ENCODE peak calls at places on chromosomes 5 and 9, in eight cellular contexts. D is CD8-positive, alpha-beta T cell; A is adrenal gland; W is pancreas; F is left ventricle myocardium inferior; Y is right lobe of liver; O is CD8-positive, alpha-beta memory T cell; E is tibial artery. L is an unnamed sample. For H3K4me1 and H3K9me3, the result is how much of the 10 kb centered on the place peaks cover.

GRCh38 chr9:81414836-81415235 is 274.5 kb downstream of the TLE1 start:
- DNase-seq in D (no peak), A (no peak), W (no peak), F (no peak), Y (no peak), O (no peak), E (no peak), L (no peak)

GRCh38 chr9:1460143-1460769 is 410.1 kb downstream of the DMRT2 start:
- DNase-seq in D (no peak), A (no peak), W (no peak), F (no peak), Y (no peak), O (no peak), E (no peak), L (no peak)

GRCh38 chr5:124436294-124436693 is 310.1 kb downstream of the ZNF608 start:
- DNase-seq in D (no peak), A (no peak), W (no peak), F (no peak), Y (no peak), O (no peak), E (no peak), L (no peak)

GRCh38 chr5:168030911-168031310 is 260.5 kb upstream of the WWC1 start:
- DNase-seq in D (no peak), A (no peak), W (no peak), F (no peak), Y (no peak), O (no peak), E (no peak), L (no peak)

GRCh38 chr9:101480386-101480785 is 44.8 kb upstream of the ALDOB start:
- DNase-seq in D (no peak), A (no peak), W (no peak), F (no peak), Y (no peak), O (no peak), E (no peak), L (no peak)

GRCh38 chr9:111076043-111076442 is 37.8 kb upstream of the LPAR1 start:
- DNase-seq in D (no peak), A (no peak), W (no peak), F (no peak), Y (no peak), O (no peak), E (no peak), L (no peak)

GRCh38 chr9:14962193-14962899 is 52.1 kb upstream of the FREM1 start:
- DNase-seq in D (no peak), A (no peak), W (no peak), F (no peak), Y (no peak), O (no peak), E (no peak), L (no peak)

GRCh38 chr9:106738109-106738508 is 124.9 kb upstream of the ZNF462 start:
- DNase-seq in D (no peak), A (no peak), W (no peak), F (no peak), Y (no peak), O (no peak), E (no peak), L (no peak)

GRCh38 chr9:121360975-121361374 is 9.1 kb downstream of the STOM start:
- DNase-seq in D (no peak), A (no peak), W (no peak), F (no peak), Y (no peak), O (no peak), E (no peak), L (no peak)

GRCh38 chr9:15592317-15592716 is 39.5 kb downstream of the CCDC171 start:
- DNase-seq in D (no peak), A (no peak), W (no peak), F (no peak), Y (no peak), O (no peak), E (no peak), L (no peak)

GRCh38 chr5:112183103-112183634 is 235.9 kb downstream of the EPB41L4A start:
- DNase-seq in D (no peak), A (no peak), W (no peak), F (no peak), Y (no peak), O (no peak), E (no peak), L (no peak)

GRCh38 chr9:135093111-135093510 is 5.6 kb downstream of the OLFM1 start:
- DNase-seq in D (no peak), A (no peak), W (peak), F (no peak), Y (no peak), O (no peak), E (no peak), L (no peak)

GRCh38 chr5:174281855-174282254 is 236.3 kb downstream of the NSG2 start:
- DNase-seq in D (no peak), A (no peak), W (no peak), F (no peak), Y (no peak), O (no peak), E (no peak), L (no peak)

GRCh38 chr9:92992549-92992948 is 45.2 kb downstream of the FGD3 start:
- DNase-seq in D (no peak), A (no peak), W (no peak), F (no peak), Y (no peak), O (no peak), E (no peak), L (no peak)

GRCh38 chr9:127353882-127354281 is 43.1 kb upstream of the SLC2A8 start:
- DNase-seq in D (no peak), A (no peak), W (no peak), F (no peak), Y (no peak), O (no peak), E (no peak), L (no peak)

GRCh38 chr9:962023-962422 is 14.4 kb upstream of the DMRT3 start:
- DNase-seq in D (no peak), A (no peak), W (no peak), F (no peak), Y (no peak), O (no peak), E (no peak), L (no peak)

GRCh38 chr5:109779036-109779735 is 89.5 kb downstream of the MAN2A1 start:
- DNase-seq in D (no peak), A (no peak), W (no peak), F (no peak), Y (no peak), O (no peak), E (no peak), L (no peak)

GRCh38 chr5:138468966-138469539 is 3.8 kb downstream of the EGR1 start:
- DNase-seq in D (no peak), A (no peak), W (no peak), F (no peak), Y (no peak), O (no peak), E (no peak), L (no peak)

GRCh38 chr9:12859704-12860251 is 85.0 kb downstream of the LURAP1L start:
- DNase-seq in D (no peak), A (no peak), W (no peak), F (no peak), Y (no peak), O (no peak), E (no peak), L (no peak)

GRCh38 chr5:78547731-78548189 is 100.8 kb downstream of the LHFPL2 start:
- DNase-seq in D (no peak), A (no peak), W (no peak), F (peak), Y (no peak), O (no peak), E (peak), L (no peak)

GRCh38 chr9:79809931-79810330 is 238.2 kb downstream of the TLE4 start:
- DNase-seq in D (no peak), A (no peak), W (no peak), F (no peak), Y (no peak), O (no peak), E (no peak), L (no peak)

GRCh38 chr5:38555354-38556114 is 912 bp downstream of the LIFR start:
- DNase-seq in D (no peak), A (no peak), W (no peak), F (no peak), Y (no peak), O (no peak), E (no peak), L (no peak)

GRCh38 chr9:90961375-90961774 is 159.8 kb downstream of the SYK start:
- DNase-seq in D (no peak), A (no peak), W (no peak), F (no peak), Y (no peak), O (no peak), E (peak), L (peak)

GRCh38 chr5:175344331-175345200 is 99.4 kb downstream of the DRD1 start:
- DNase-seq in D (no peak), A (no peak), W (no peak), F (no peak), Y (no peak), O (no peak), E (no peak), L (no peak)

GRCh38 chr5:177086918-177087706 is 397 bp downstream of the FGFR4 start:
- DNase-seq in D (peak), A (peak), W (peak), F (no peak), Y (peak), O (peak), E (no peak), L (no peak)

GRCh38 chr5:126531543-126532120 is 63.4 kb downstream of the ALDH7A1 start:
- DNase-seq in D (no peak), A (no peak), W (no peak), F (no peak), Y (no peak), O (no peak), E (no peak), L (no peak)

GRCh38 chr9:100170556-100170955 is 71.5 kb downstream of the INVS start:
- DNase-seq in D (no peak), A (no peak), W (no peak), F (no peak), Y (no peak), O (no peak), E (no peak), L (no peak)

GRCh38 chr5:11719888-11720481 is 184.3 kb downstream of the CTNND2 start:
- DNase-seq in D (no peak), A (peak), W (no peak), F (peak), Y (no peak), O (no peak), E (no peak), L (no peak)

GRCh38 chr9:117377046-117377445 is 37.8 kb downstream of the ASTN2 start:
- DNase-seq in D (no peak), A (no peak), W (no peak), F (no peak), Y (no peak), O (no peak), E (no peak), L (no peak)

GRCh38 chr5:84248013-84248412 is 136.7 kb downstream of the EDIL3 start:
- DNase-seq in D (no peak), A (no peak), W (no peak), F (no peak), Y (no peak), O (no peak), E (no peak), L (no peak)

DNA sequence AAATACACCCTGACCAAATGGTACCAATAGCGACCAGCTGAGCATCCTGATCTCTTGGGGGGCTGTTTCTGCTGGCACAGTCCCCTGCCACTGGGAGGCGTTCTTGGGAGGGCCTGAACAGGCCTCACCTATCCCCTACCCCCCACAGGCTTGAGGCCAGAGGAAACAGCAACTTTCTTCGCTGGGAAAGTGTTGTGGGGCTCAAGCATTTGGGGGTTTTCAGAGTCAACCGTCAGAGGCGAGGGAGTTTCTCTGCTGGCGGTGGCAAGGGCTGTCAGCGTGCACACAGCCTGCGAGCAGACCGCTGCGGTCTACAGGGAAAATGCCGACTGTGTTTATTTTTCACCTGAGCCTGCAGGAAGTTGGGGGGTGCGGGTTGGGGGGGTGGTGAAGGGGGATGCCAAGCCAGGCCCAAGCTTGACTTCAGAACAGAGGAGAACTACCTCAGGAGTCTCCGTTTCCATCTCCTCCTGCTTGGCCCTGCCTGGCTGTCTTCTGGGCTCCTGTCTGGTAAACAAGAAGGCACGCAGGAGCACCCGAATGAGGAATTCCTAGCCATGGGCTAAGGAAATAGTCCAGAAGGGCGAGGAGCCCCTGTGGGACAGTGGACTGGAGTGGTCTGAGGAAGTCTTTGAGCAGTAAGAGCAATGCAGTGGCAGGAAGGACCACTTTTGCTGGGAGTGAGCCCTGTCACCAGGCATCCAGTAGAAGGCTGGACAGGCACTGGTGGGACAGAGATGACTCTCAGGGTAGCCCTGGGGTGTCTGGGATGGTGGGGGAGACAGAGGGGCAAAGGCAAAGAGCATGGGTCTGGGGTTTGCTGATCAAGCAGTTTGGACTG is 18.1 kb downstream of the TCF7 start:
- DNase-seq in D (peak), A (no peak), W (peak), F (peak), Y (peak), O (peak), E (peak), L (peak)
- H3K4me1 ChIP-seq in D (half or more), A (under half), W (under half), F (under half), Y (under half), O (half or more), E (under half), L (under half)

GRCh38 chr5:141192110-141192725 is at the start of gene PCDHB10:
- DNase-seq in D (no peak), A (no peak), W (no peak), F (no peak), Y (no peak), O (no peak), E (no peak), L (no peak)
- H3K9me3 ChIP-seq in D (under half), A (under half), W (under half), F (half or more), Y (under half), O (under half), E (half or more), L (half or more)

GRCh38 chr5:52987711-52988329 is 1.3 kb upstream of the ITGA2 start:
- DNase-seq in D (no peak), A (no peak), W (no peak), F (no peak), Y (no peak), O (no peak), E (no peak), L (no peak)

GRCh38 chr5:52990531-52990925 is 1.4 kb downstream of the ITGA2 start:
- DNase-seq in D (no peak), A (no peak), W (no peak), F (no peak), Y (no peak), O (no peak), E (no peak), L (no peak)

GRCh38 chr5:52989025-52989780 is at the start of gene ITGA2:
- DNase-seq in D (no peak), A (peak), W (peak), F (peak), Y (peak), O (peak), E (peak), L (peak)

GRCh38 chr5:52988335-52989024 is 672 bp upstream of the ITGA2 start:
- DNase-seq in D (no peak), A (no peak), W (no peak), F (no peak), Y (no peak), O (no peak), E (no peak), L (no peak)

GRCh38 chr5:52989781-52990530 is 804 bp downstream of the ITGA2 start:
- DNase-seq in D (no peak), A (peak), W (peak), F (peak), Y (peak), O (peak), E (peak), L (peak)
- H3K27ac ChIP-seq in D (no peak), A (peak), W (peak), F (no peak), Y (no peak), O (no peak), E (peak), L (peak)

DNA sequence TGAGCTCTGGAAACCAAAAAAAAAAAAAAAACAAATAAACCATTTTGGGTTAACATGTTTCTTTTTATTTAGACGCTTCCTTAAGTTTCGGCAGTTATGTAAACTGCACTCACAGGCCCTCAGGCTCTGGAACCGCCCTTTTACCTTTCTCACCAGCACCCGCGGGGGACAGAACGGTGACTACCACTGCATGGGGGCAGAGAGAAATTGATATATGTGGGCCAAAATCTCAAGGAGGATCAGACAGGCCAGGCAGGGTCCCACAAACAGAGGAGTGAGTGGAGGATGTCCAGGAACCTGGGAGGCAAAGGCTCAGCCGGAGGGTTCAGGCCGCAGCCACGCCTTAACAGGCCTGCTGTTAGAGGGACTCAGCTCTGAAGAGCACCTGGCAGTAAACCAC is 54.4 kb downstream of the IRX2 start:
- DNase-seq in D (no peak), A (no peak), W (no peak), F (no peak), Y (no peak), O (no peak), E (no peak), L (no peak)
- H3K4me1 ChIP-seq in D (under half), A (under half), W (under half), F (under half), Y (under half), O (under half), E (under half), L (under half)

GRCh38 chr5:179190851-179191505 is 130.8 kb downstream of the ZNF354C start:
- DNase-seq in D (no peak), A (no peak), W (no peak), F (no peak), Y (peak), O (no peak), E (peak), L (peak)
- H3K9me3 ChIP-seq in D (under half), A (under half), W (under half), F (under half), Y (under half), O (under half), E (under half), L (under half)

GRCh38 chr9:3922846-3923245 is 377.0 kb downstream of the GLIS3 start:
- DNase-seq in D (no peak), A (no peak), W (no peak), F (no peak), Y (no peak), O (no peak), E (no peak), L (no peak)

GRCh38 chr9:3916420-3916819 is 383.4 kb downstream of the GLIS3 start:
- DNase-seq in D (no peak), A (no peak), W (no peak), F (no peak), Y (no peak), O (no peak), E (no peak), L (no peak)

GRCh38 chr9:3916984-3917383 is 382.9 kb downstream of the GLIS3 start:
- DNase-seq in D (no peak), A (no peak), W (no peak), F (no peak), Y (no peak), O (no peak), E (no peak), L (no peak)

GRCh38 chr9:3924145-3924544 is 375.7 kb downstream of the GLIS3 start:
- DNase-seq in D (no peak), A (no peak), W (no peak), F (no peak), Y (no peak), O (no peak), E (no peak), L (no peak)

GRCh38 chr9:3920586-3921582 is 379.0 kb downstream of the GLIS3 start:
- DNase-seq in D (no peak), A (no peak), W (no peak), F (no peak), Y (no peak), O (no peak), E (no peak), L (no peak)
- H3K27ac ChIP-seq in D (no peak), A (no peak), W (no peak), F (no peak), Y (no peak), O (no peak), E (no peak), L (no peak)

GRCh38 chr9:87567047-87567446 is 69.4 kb downstream of the DAPK1 start:
- DNase-seq in D (no peak), A (no peak), W (no peak), F (no peak), Y (no peak), O (no peak), E (no peak), L (no peak)
- H3K4me1 ChIP-seq in D (under half), A (under half), W (under half), F (under half), Y (under half), O (under half), E (under half), L (under half)

DNA sequence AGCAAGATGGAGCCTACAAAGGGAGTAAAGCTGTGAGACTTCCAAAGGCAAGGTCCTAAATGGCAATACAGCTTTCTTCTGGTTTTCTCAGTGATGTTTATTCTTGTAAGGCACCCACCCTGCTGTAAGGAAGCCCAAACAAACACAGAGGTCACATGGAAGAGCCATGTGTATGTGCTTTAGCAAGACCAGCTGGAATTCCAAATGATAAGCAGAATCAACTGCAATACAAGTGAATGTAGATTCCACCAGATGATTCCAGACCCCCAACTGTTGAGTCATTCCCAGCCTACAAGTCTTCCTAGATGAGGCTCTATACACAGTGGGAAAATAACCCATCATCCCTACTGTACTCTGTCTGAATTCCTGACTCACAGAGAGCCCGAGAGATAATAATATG is 122.8 kb downstream of the DEPDC1B start:
- DNase-seq in D (no peak), A (no peak), W (no peak), F (no peak), Y (no peak), O (no peak), E (no peak), L (no peak)
- H3K9me3 ChIP-seq in D (under half), A (under half), W (under half), F (under half), Y (under half), O (under half), E (under half), L (under half)